ENCODE peak calls at places on chromosomes 3 and 15, in seven cellular contexts. One of them, this sample, is unnamed. For H3K4me1, the result is how much of the 10 kb centered on the place peaks cover.

GRCh38 chr3:124791639-124792111 is 61.4 kb downstream of the UMPS start:
- DNase-seq in spleen: no peak
- DNase-seq in HCT116: no peak
- DNase-seq in SK-N-SH: no peak
- DNase-seq in breast epithelium: no peak
- DNase-seq in K562: no peak
- DNase-seq in upper lobe of left lung: no peak
- DNase-seq in this sample: peak

GRCh38 chr3:29906906-29907305 is 626.0 kb downstream of the RBMS3 start:
- DNase-seq in spleen: no peak
- DNase-seq in HCT116: no peak
- DNase-seq in SK-N-SH: no peak
- DNase-seq in breast epithelium: no peak
- DNase-seq in K562: no peak
- DNase-seq in upper lobe of left lung: no peak
- DNase-seq in this sample: no peak

GRCh38 chr3:127209840-127210653 is 17.1 kb downstream of the PRR23E start:
- DNase-seq in spleen: peak
- DNase-seq in HCT116: no peak
- DNase-seq in SK-N-SH: peak
- DNase-seq in breast epithelium: no peak
- DNase-seq in K562: no peak
- DNase-seq in upper lobe of left lung: peak
- DNase-seq in this sample: no peak

GRCh38 chr15:69531302-69532027 is 78.8 kb downstream of the RPLP1 start:
- DNase-seq in spleen: no peak
- DNase-seq in HCT116: no peak
- DNase-seq in SK-N-SH: no peak
- DNase-seq in breast epithelium: no peak
- DNase-seq in K562: no peak
- DNase-seq in upper lobe of left lung: no peak
- DNase-seq in this sample: no peak

GRCh38 chr3:116770815-116771450 is 61.4 kb downstream of the TUSC7 start:
- DNase-seq in spleen: no peak
- DNase-seq in HCT116: peak
- DNase-seq in SK-N-SH: peak
- DNase-seq in breast epithelium: peak
- DNase-seq in K562: peak
- DNase-seq in upper lobe of left lung: no peak
- DNase-seq in this sample: peak

GRCh38 chr3:127458698-127459097 is 131.8 kb downstream of the TPRA1 start:
- DNase-seq in spleen: peak
- DNase-seq in HCT116: no peak
- DNase-seq in SK-N-SH: no peak
- DNase-seq in breast epithelium: no peak
- DNase-seq in K562: peak
- DNase-seq in upper lobe of left lung: no peak
- DNase-seq in this sample: no peak

GRCh38 chr3:56844536-56844935 is 42.8 kb upstream of the ARHGEF3 start:
- DNase-seq in spleen: no peak
- DNase-seq in HCT116: no peak
- DNase-seq in SK-N-SH: no peak
- DNase-seq in breast epithelium: no peak
- DNase-seq in K562: no peak
- DNase-seq in upper lobe of left lung: no peak
- DNase-seq in this sample: no peak

GRCh38 chr3:48690846-48691458 is 5.2 kb upstream of the NCKIPSD start:
- DNase-seq in spleen: peak
- DNase-seq in HCT116: no peak
- DNase-seq in SK-N-SH: no peak
- DNase-seq in breast epithelium: no peak
- DNase-seq in K562: no peak
- DNase-seq in upper lobe of left lung: no peak
- DNase-seq in this sample: no peak

GRCh38 chr3:42502429-42503250 is at the start of gene VIPR1:
- DNase-seq in spleen: peak
- DNase-seq in HCT116: peak
- DNase-seq in SK-N-SH: peak
- DNase-seq in breast epithelium: peak
- DNase-seq in K562: peak
- DNase-seq in upper lobe of left lung: peak
- DNase-seq in this sample: peak

GRCh38 chr3:117611242-117611641 is 901.7 kb downstream of the TUSC7 start:
- DNase-seq in spleen: no peak
- DNase-seq in HCT116: no peak
- DNase-seq in SK-N-SH: peak
- DNase-seq in breast epithelium: no peak
- DNase-seq in K562: no peak
- DNase-seq in upper lobe of left lung: no peak
- DNase-seq in this sample: no peak

GRCh38 chr15:41332788-41333527 is at the start of gene NUSAP1:
- DNase-seq in spleen: peak
- DNase-seq in HCT116: no peak
- DNase-seq in SK-N-SH: no peak
- DNase-seq in breast epithelium: no peak
- DNase-seq in K562: no peak
- DNase-seq in upper lobe of left lung: peak
- DNase-seq in this sample: no peak

GRCh38 chr15:31285772-31286261 is 40.8 kb upstream of the KLF13 start:
- DNase-seq in spleen: no peak
- DNase-seq in HCT116: no peak
- DNase-seq in SK-N-SH: no peak
- DNase-seq in breast epithelium: no peak
- DNase-seq in K562: no peak
- DNase-seq in upper lobe of left lung: no peak
- DNase-seq in this sample: no peak

GRCh38 chr3:11226042-11226370 is 46.2 kb upstream of the ATG7 start:
- DNase-seq in spleen: no peak
- DNase-seq in HCT116: no peak
- DNase-seq in SK-N-SH: no peak
- DNase-seq in breast epithelium: no peak
- DNase-seq in K562: no peak
- DNase-seq in upper lobe of left lung: no peak
- DNase-seq in this sample: peak

GRCh38 chr15:64379216-64379960 is 1.9 kb downstream of the PCLAF start:
- DNase-seq in spleen: no peak
- DNase-seq in HCT116: no peak
- DNase-seq in SK-N-SH: no peak
- DNase-seq in breast epithelium: no peak
- DNase-seq in K562: no peak
- DNase-seq in upper lobe of left lung: no peak
- DNase-seq in this sample: no peak

GRCh38 chr3:24048843-24049242 is 103.8 kb downstream of the NR1D2 start:
- DNase-seq in spleen: no peak
- DNase-seq in HCT116: no peak
- DNase-seq in SK-N-SH: no peak
- DNase-seq in breast epithelium: no peak
- DNase-seq in K562: no peak
- DNase-seq in upper lobe of left lung: no peak
- DNase-seq in this sample: no peak

GRCh38 chr3:46576-46975 is 150.0 kb upstream of the CHL1 start:
- DNase-seq in spleen: no peak
- DNase-seq in HCT116: no peak
- DNase-seq in SK-N-SH: no peak
- DNase-seq in breast epithelium: no peak
- DNase-seq in K562: no peak
- DNase-seq in upper lobe of left lung: no peak
- DNase-seq in this sample: no peak

GRCh38 chr3:65992106-65992505 is 46.6 kb downstream of the MAGI1 start:
- DNase-seq in spleen: no peak
- DNase-seq in HCT116: no peak
- DNase-seq in SK-N-SH: no peak
- DNase-seq in breast epithelium: no peak
- DNase-seq in K562: no peak
- DNase-seq in upper lobe of left lung: no peak
- DNase-seq in this sample: no peak

GRCh38 chr3:14879161-14879888 is 60.6 kb downstream of the FGD5 start:
- DNase-seq in spleen: peak
- DNase-seq in HCT116: no peak
- DNase-seq in SK-N-SH: peak
- DNase-seq in breast epithelium: no peak
- DNase-seq in K562: no peak
- DNase-seq in upper lobe of left lung: no peak
- DNase-seq in this sample: peak

GRCh38 chr3:33954956-33955355 is 156.5 kb downstream of the PDCD6IP start:
- DNase-seq in spleen: no peak
- DNase-seq in HCT116: no peak
- DNase-seq in SK-N-SH: no peak
- DNase-seq in breast epithelium: no peak
- DNase-seq in K562: peak
- DNase-seq in upper lobe of left lung: no peak
- DNase-seq in this sample: no peak

GRCh38 chr3:176978441-176978840 is 218.8 kb downstream of the TBL1XR1 start:
- DNase-seq in spleen: no peak
- DNase-seq in HCT116: no peak
- DNase-seq in SK-N-SH: no peak
- DNase-seq in breast epithelium: no peak
- DNase-seq in K562: no peak
- DNase-seq in upper lobe of left lung: no peak
- DNase-seq in this sample: no peak

GRCh38 chr3:151327571-151328198 is 1.7 kb downstream of the P2RY13 start:
- DNase-seq in spleen: no peak
- DNase-seq in HCT116: no peak
- DNase-seq in SK-N-SH: peak
- DNase-seq in breast epithelium: no peak
- DNase-seq in K562: no peak
- DNase-seq in upper lobe of left lung: no peak
- DNase-seq in this sample: no peak

DNA sequence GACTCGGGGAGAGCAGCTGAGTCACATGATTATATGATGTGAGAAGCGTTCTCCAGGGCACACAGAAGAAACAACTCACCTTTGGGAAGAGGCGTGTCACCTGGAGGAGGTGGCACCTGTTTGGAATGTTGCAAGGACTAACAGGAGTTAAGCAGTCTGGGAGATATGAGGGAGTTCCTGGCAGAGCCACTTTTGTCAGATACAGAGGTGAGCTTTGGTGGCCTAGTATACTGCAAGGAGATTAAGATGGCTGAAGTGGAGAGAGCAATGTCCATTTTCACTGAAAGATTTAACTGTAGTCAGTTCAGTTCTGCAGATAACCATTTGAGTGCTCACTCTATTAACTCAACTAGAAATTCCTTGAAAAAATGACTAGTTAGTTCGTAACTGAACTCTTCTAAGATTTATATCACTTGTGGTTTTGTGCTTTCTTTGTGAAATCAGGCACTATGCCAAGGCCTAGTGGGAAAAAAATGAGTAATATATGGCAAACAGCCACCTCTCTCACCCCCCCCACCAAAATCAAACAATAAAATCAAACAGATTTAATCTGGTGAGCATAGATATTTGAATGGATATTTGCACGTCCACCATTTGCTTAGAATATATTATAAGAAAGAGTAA is 61.3 kb downstream of the CRYBG3 start:
- DNase-seq in spleen: no peak
- DNase-seq in HCT116: no peak
- DNase-seq in SK-N-SH: no peak
- DNase-seq in breast epithelium: no peak
- DNase-seq in K562: peak
- DNase-seq in upper lobe of left lung: no peak
- DNase-seq in this sample: no peak
- TF ChIP-seq POLR2AphosphoS5 in spleen: no peak
- TF ChIP-seq POLR2AphosphoS5 in HCT116: no peak
- TF ChIP-seq POLR2AphosphoS5 in SK-N-SH: no peak
- TF ChIP-seq POLR2AphosphoS5 in breast epithelium: no peak
- TF ChIP-seq POLR2AphosphoS5 in K562: no peak
- TF ChIP-seq POLR2AphosphoS5 in upper lobe of left lung: no peak
- TF ChIP-seq POLR2AphosphoS5 in this sample: no peak

DNA sequence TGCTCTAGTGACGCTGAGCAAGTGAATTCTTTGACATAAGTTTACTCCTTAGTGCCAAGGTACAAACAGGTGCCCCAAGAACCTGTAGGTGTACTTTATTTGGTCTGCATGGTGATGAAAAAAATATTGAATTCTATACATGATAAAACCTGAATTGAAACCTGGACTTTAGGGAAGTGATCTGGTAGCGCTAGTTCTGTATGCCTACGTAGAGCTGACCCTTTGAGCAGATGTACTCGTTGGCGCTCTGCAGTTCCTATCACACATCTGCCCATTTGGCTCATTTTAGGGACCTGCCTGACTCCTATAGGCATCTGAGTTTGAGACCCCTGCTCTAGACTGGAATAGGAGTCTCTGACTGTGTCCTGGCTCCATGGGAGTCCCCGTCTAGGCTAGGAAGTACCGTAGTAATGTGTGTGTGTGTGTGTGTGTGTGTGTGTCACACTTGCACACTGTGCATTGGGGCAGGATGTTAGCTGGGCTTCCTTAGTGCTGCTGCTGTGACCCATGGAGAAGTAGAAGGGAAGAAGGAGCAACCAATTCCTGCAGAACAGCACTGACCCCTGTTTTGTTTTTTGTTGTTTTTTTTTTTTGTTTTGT is 21.2 kb downstream of the STARD5 start:
- DNase-seq in spleen: no peak
- DNase-seq in HCT116: no peak
- DNase-seq in SK-N-SH: no peak
- DNase-seq in breast epithelium: no peak
- DNase-seq in K562: no peak
- DNase-seq in upper lobe of left lung: no peak
- DNase-seq in this sample: no peak
- H3K4me1 ChIP-seq in spleen: half or more
- H3K4me1 ChIP-seq in HCT116: under half
- H3K4me1 ChIP-seq in SK-N-SH: under half
- H3K4me1 ChIP-seq in breast epithelium: under half
- H3K4me1 ChIP-seq in K562: under half
- H3K4me1 ChIP-seq in upper lobe of left lung: under half
- H3K4me1 ChIP-seq in this sample: under half

GRCh38 chr15:89751748-89752147 is 699 bp upstream of the MESP1 start:
- DNase-seq in spleen: no peak
- DNase-seq in HCT116: no peak
- DNase-seq in SK-N-SH: no peak
- DNase-seq in breast epithelium: peak
- DNase-seq in K562: no peak
- DNase-seq in upper lobe of left lung: no peak
- DNase-seq in this sample: no peak
- TF ChIP-seq POLR2AphosphoS5 in spleen: no peak
- TF ChIP-seq POLR2AphosphoS5 in HCT116: no peak
- TF ChIP-seq POLR2AphosphoS5 in SK-N-SH: no peak
- TF ChIP-seq POLR2AphosphoS5 in breast epithelium: no peak
- TF ChIP-seq POLR2AphosphoS5 in K562: no peak
- TF ChIP-seq POLR2AphosphoS5 in upper lobe of left lung: no peak
- TF ChIP-seq POLR2AphosphoS5 in this sample: no peak

GRCh38 chr3:75180235-75180944 is 483.7 kb upstream of the FRG2C start:
- DNase-seq in spleen: no peak
- DNase-seq in HCT116: no peak
- DNase-seq in SK-N-SH: no peak
- DNase-seq in breast epithelium: no peak
- DNase-seq in K562: no peak
- DNase-seq in upper lobe of left lung: no peak
- DNase-seq in this sample: no peak

GRCh38 chr3:75176886-75177285 is 487.2 kb upstream of the FRG2C start:
- DNase-seq in spleen: no peak
- DNase-seq in HCT116: no peak
- DNase-seq in SK-N-SH: no peak
- DNase-seq in breast epithelium: no peak
- DNase-seq in K562: no peak
- DNase-seq in upper lobe of left lung: no peak
- DNase-seq in this sample: no peak

GRCh38 chr3:75180945-75181298 is 483.2 kb upstream of the FRG2C start:
- DNase-seq in spleen: no peak
- DNase-seq in HCT116: no peak
- DNase-seq in SK-N-SH: no peak
- DNase-seq in breast epithelium: no peak
- DNase-seq in K562: no peak
- DNase-seq in upper lobe of left lung: no peak
- DNase-seq in this sample: no peak
- H3K4me1 ChIP-seq in spleen: under half
- H3K4me1 ChIP-seq in HCT116: under half
- H3K4me1 ChIP-seq in SK-N-SH: under half
- H3K4me1 ChIP-seq in breast epithelium: under half
- H3K4me1 ChIP-seq in K562: under half
- H3K4me1 ChIP-seq in upper lobe of left lung: under half
- H3K4me1 ChIP-seq in this sample: under half